ENCODE peak calls at places on chromosomes 6 and 20, in five cellular contexts. Y is ovary, L is AG10803, Z is A549, R is mucosa of descending colon. F is an unnamed sample.

GRCh38 chr20:16580127-16580526 is 6.9 kb upstream of the KIF16B start:
- DNase-seq in Y (no peak), Z (no peak), L (peak), R (no peak), F (peak)

GRCh38 chr20:2652724-2653510 is 485 bp downstream of the NOP56 start:
- DNase-seq in Z (no peak), Y (no peak), L (no peak), R (peak), F (no peak)

GRCh38 chr6:113560376-113560775 is 296.8 kb upstream of the MARCKS start:
- DNase-seq in R (no peak), L (no peak), Z (no peak), Y (no peak), F (no peak)

GRCh38 chr6:44049163-44049988 is 77.9 kb downstream of the MRPL14 start:
- DNase-seq in Z (no peak), Y (no peak), R (no peak), L (peak), F (peak)

GRCh38 chr6:72524011-72524645 is 97.7 kb upstream of the KCNQ5 start:
- DNase-seq in R (no peak), L (no peak), Y (no peak), Z (no peak), F (no peak)

GRCh38 chr20:45340951-45341350 is 7.3 kb downstream of the SDC4 start:
- DNase-seq in L (no peak), R (no peak), Z (no peak), Y (no peak), F (no peak)

GRCh38 chr6:26311012-26311384 is 54.0 kb upstream of the BTN3A2 start:
- DNase-seq in R (no peak), Y (peak), L (peak), Z (no peak), F (no peak)

GRCh38 chr6:52108128-52108527 is 20.7 kb upstream of the PKHD1 start:
- DNase-seq in Y (no peak), L (no peak), Z (no peak), R (no peak), F (no peak)

GRCh38 chr6:161507375-161507774 is 233.5 kb upstream of the AGPAT4 start:
- DNase-seq in R (no peak), Y (no peak), Z (no peak), L (no peak), F (no peak)

GRCh38 chr6:5323979-5324378 is 62.7 kb downstream of the FARS2 start:
- DNase-seq in Z (no peak), R (no peak), Y (no peak), L (no peak), F (no peak)

GRCh38 chr20:50050214-50050613 is 62.7 kb downstream of the UBE2V1 start:
- DNase-seq in Y (no peak), R (no peak), L (no peak), Z (no peak), F (no peak)

GRCh38 chr6:116963972-116964371 is 86.9 kb downstream of the RFX6 start:
- DNase-seq in L (no peak), Z (no peak), Y (no peak), R (no peak), F (peak)

GRCh38 chr6:26576929-26577719 is 19.6 kb upstream of the ABT1 start:
- DNase-seq in R (peak), L (peak), Y (peak), Z (no peak), F (no peak)

DNA sequence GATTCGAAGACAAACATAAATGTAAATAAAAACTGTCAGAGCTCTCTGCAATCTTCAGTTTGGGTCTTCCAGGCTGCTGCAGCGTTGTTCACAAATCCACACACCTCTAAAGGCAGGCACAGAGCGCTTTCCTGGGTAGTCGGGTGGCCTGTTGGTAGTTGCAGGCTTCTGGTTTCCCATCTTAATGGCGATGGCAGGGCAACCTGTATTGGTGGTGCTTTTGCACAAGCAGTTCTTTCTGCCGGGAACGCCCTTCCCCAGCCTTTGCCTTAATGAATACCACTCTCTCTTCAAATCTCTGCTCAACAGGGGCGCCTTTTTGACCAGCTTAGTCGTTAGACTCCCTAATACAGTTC is 723 bp upstream of the IFT52 start:
- DNase-seq in R (peak), L (no peak), Y (peak), Z (peak), F (no peak)
- H3K4me3 ChIP-seq in R (no peak), L (peak), Y (peak), Z (peak), F (peak)

GRCh38 chr6:24887520-24887919 is 48.2 kb downstream of the RIPOR2 start:
- DNase-seq in Y (no peak), R (no peak), Z (no peak), L (no peak), F (no peak)

GRCh38 chr6:24893342-24893850 is 42.4 kb downstream of the RIPOR2 start:
- DNase-seq in L (no peak), Y (no peak), Z (no peak), R (no peak), F (no peak)

GRCh38 chr6:24888967-24889366 is 46.8 kb downstream of the RIPOR2 start:
- DNase-seq in Z (no peak), Y (no peak), R (no peak), L (no peak), F (no peak)

GRCh38 chr6:24891004-24891403 is 44.8 kb downstream of the RIPOR2 start:
- DNase-seq in Z (no peak), Y (no peak), L (peak), R (no peak), F (no peak)

GRCh38 chr6:24890471-24890870 is 45.3 kb downstream of the RIPOR2 start:
- DNase-seq in R (no peak), Z (no peak), L (no peak), Y (no peak), F (no peak)
- H3K4me3 ChIP-seq in R (no peak), Z (no peak), L (no peak), Y (no peak), F (no peak)

GRCh38 chr6:7087491-7087979 is 20.2 kb upstream of the RREB1 start:
- DNase-seq in R (peak), Z (no peak), Y (no peak), L (no peak), F (no peak)
- H3K4me3 ChIP-seq in R (no peak), Z (no peak), Y (no peak), L (no peak), F (no peak)

DNA sequence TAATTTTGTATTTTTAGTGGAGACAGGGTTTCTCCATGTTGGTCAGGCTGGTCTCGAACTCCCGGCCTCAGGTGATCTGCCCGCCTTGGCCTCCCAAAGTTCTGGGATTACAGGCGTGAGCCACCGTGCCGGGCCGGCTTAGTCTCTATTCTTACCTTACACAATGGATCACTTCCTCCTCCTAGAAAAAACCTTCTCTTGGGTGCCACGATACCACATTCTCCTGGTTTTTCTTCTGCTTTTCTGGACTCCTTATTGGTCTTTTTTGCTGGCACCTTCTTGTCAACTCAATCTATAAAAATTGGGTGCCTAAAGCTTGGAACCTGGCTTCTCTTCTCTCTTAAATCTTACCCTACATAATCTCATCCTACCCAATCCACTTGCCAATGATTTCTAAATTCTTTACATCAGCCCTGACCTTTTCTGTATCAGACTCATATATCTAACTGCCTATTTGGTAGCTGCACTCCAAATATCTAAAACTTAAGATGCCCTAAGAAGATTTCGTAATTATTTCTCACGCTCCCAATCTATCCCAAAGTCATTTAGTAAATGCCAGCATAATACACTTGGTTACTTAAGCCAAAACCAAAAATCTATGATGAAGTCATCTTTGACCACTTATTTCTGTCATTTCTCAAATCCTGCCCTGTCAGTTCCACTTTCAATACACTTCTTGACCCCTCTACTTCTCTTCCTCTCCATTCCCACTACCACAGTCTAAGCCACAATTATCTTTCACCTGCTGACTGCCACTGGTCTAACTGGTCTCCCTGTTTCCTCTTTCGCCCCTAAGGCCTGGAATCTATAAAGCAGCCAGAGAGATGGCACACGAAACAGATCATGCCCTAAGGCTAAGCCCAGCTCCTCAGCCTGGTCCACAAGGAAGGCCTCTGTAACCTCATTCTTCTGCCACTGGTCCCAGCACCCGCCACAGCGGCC is 43.2 kb downstream of the ELMO2 start:
- DNase-seq in R (no peak), Y (no peak), L (peak), Z (no peak), F (peak)
- H3K4me3 ChIP-seq in R (peak), Y (peak), L (peak), Z (peak), F (peak)

GRCh38 chr20:51531712-51532456 is 10.6 kb downstream of the NFATC2 start:
- DNase-seq in R (no peak), Y (no peak), L (no peak), Z (no peak), F (no peak)

GRCh38 chr20:51531141-51531710 is 11.3 kb downstream of the NFATC2 start:
- DNase-seq in Z (peak), Y (no peak), L (no peak), R (no peak), F (no peak)

GRCh38 chr20:51532577-51533191 is 9.8 kb downstream of the NFATC2 start:
- DNase-seq in Z (no peak), L (peak), Y (no peak), R (no peak), F (no peak)

GRCh38 chr20:51534764-51535386 is 7.6 kb downstream of the NFATC2 start:
- DNase-seq in Z (no peak), R (no peak), Y (no peak), L (no peak), F (no peak)

GRCh38 chr20:51533291-51534172 is 9.0 kb downstream of the NFATC2 start:
- DNase-seq in R (no peak), L (peak), Y (no peak), Z (no peak), F (no peak)
- H3K4me3 ChIP-seq in R (no peak), L (no peak), Y (no peak), Z (no peak), F (no peak)